ENCODE peak calls at places on chromosome 3, in five cellular contexts. T is fibroblast of the conjunctiva, Q is ureter, D is type B pancreatic cell, K is heart left ventricle. V is an unnamed sample.

GRCh38 chr3:42979044-42979962 is at the start of gene GASK1A:
- DNase-seq in T (no peak), Q (peak), D (peak), K (peak), V (peak)

GRCh38 chr3:46998852-46999515 is 19.5 kb downstream of the NBEAL2 start:
- DNase-seq in T (no peak), Q (no peak), D (no peak), K (no peak), V (no peak)

GRCh38 chr3:23547905-23548304 is 257.9 kb upstream of the UBE2E1 start:
- DNase-seq in T (no peak), Q (no peak), D (no peak), K (no peak), V (no peak)

GRCh38 chr3:50583897-50584296 is 14.6 kb downstream of the HEMK1 start:
- DNase-seq in T (no peak), Q (no peak), D (no peak), K (peak), V (no peak)

GRCh38 chr3:37536033-37536432 is 325.6 kb upstream of the CTDSPL start:
- DNase-seq in T (no peak), Q (no peak), D (no peak), K (peak), V (no peak)

GRCh38 chr3:159964166-159964973 is 24.3 kb upstream of the IL12A start:
- DNase-seq in T (peak), Q (no peak), D (no peak), K (no peak), V (no peak)

GRCh38 chr3:105610473-105610872 is 243.8 kb downstream of the ALCAM start:
- DNase-seq in T (no peak), Q (no peak), D (no peak), K (no peak), V (no peak)

GRCh38 chr3:127792664-127793292 is 29.5 kb downstream of the MGLL start:
- DNase-seq in T (peak), Q (peak), D (no peak), K (peak), V (no peak)

GRCh38 chr3:120438971-120439370 is 11.8 kb downstream of the FSTL1 start:
- DNase-seq in T (no peak), Q (peak), D (no peak), K (peak), V (no peak)

GRCh38 chr3:37112987-37113386 is 61.4 kb downstream of the LRRFIP2 start:
- DNase-seq in T (no peak), Q (no peak), D (no peak), K (no peak), V (no peak)

GRCh38 chr3:136835817-136836510 is 17.0 kb downstream of the SLC35G2 start:
- DNase-seq in T (peak), Q (no peak), D (no peak), K (no peak), V (no peak)

GRCh38 chr3:58222161-58222724 is 11.5 kb upstream of the DNASE1L3 start:
- DNase-seq in T (no peak), Q (no peak), D (no peak), K (no peak), V (no peak)

GRCh38 chr3:44418549-44418948 is 58.9 kb downstream of the ZNF445 start:
- DNase-seq in T (no peak), Q (no peak), D (no peak), K (no peak), V (no peak)

GRCh38 chr3:156449712-156450574 is 105.0 kb downstream of the SSR3 start:
- DNase-seq in T (peak), Q (no peak), D (no peak), K (no peak), V (no peak)

GRCh38 chr3:190210608-190211007 is 89.9 kb upstream of the P3H2 start:
- DNase-seq in T (no peak), Q (no peak), D (no peak), K (no peak), V (no peak)

GRCh38 chr3:170606675-170607074 is 20.8 kb upstream of the SLC7A14 start:
- DNase-seq in T (no peak), Q (no peak), D (no peak), K (no peak), V (no peak)

GRCh38 chr3:117954131-117954530 is 1080.5 kb downstream of the IGSF11 start:
- DNase-seq in T (no peak), Q (no peak), D (no peak), K (no peak), V (no peak)

GRCh38 chr3:172042136-172042535 is 2.8 kb downstream of the FNDC3B start:
- DNase-seq in T (no peak), Q (no peak), D (no peak), K (no peak), V (no peak)

GRCh38 chr3:50509715-50510114 is 6.3 kb upstream of the CACNA2D2 start:
- DNase-seq in T (no peak), Q (no peak), D (no peak), K (no peak), V (no peak)

GRCh38 chr3:155418426-155418825 is 124.9 kb upstream of the STRIT1 start:
- DNase-seq in T (no peak), Q (no peak), D (no peak), K (no peak), V (no peak)

GRCh38 chr3:116306720-116307119 is 138.6 kb downstream of the LSAMP start:
- DNase-seq in T (no peak), Q (no peak), D (no peak), K (no peak), V (no peak)

GRCh38 chr3:172536993-172537419 is 13.8 kb upstream of the TNFSF10 start:
- DNase-seq in T (no peak), Q (no peak), D (no peak), K (no peak), V (no peak)

GRCh38 chr3:133506215-133506901 is 67.1 kb upstream of the CDV3 start:
- DNase-seq in T (no peak), Q (no peak), D (no peak), K (no peak), V (peak)

GRCh38 chr3:5162102-5162501 is 25.4 kb upstream of the EDEM1 start:
- DNase-seq in T (no peak), Q (no peak), D (no peak), K (no peak), V (no peak)

GRCh38 chr3:157786618-157787017 is 283.4 kb upstream of the VEPH1 start:
- DNase-seq in T (no peak), Q (no peak), D (no peak), K (no peak), V (no peak)

GRCh38 chr3:153614131-153614530 is 452.1 kb downstream of the RAP2B start:
- DNase-seq in T (no peak), Q (no peak), D (no peak), K (no peak), V (no peak)

GRCh38 chr3:124217542-124217941 is 225.6 kb upstream of the ROPN1 start:
- DNase-seq in T (peak), Q (no peak), D (peak), K (peak), V (peak)

GRCh38 chr3:29601861-29602585 is 321.2 kb downstream of the RBMS3 start:
- DNase-seq in T (no peak), Q (no peak), D (no peak), K (no peak), V (no peak)

GRCh38 chr3:98402507-98402906 is 12.0 kb downstream of the OR5K3 start:
- DNase-seq in T (no peak), Q (no peak), D (no peak), K (no peak), V (no peak)

GRCh38 chr3:5017953-5018531 is 38.8 kb downstream of the BHLHE40 start:
- DNase-seq in T (peak), Q (peak), D (no peak), K (peak), V (no peak)

GRCh38 chr3:193743702-193744047 is 150.7 kb downstream of the OPA1 start:
- DNase-seq in T (no peak), Q (no peak), D (no peak), K (no peak), V (peak)